ENCODE peak calls at places on chromosome 16, in six cellular contexts. Y, T, X, E, O and F are unnamed samples.

GRCh38 chr16:9849697-9850245 is 332.5 kb downstream of the GRIN2A start:
- DNase-seq in T (no peak), E (no peak), X (no peak), Y (no peak), O (no peak), F (no peak)

GRCh38 chr16:31093132-31093703 is 1.4 kb downstream of the VKORC1 start:
- DNase-seq in T (no peak), X (peak; percentile 57), O (no peak), E (no peak), Y (no peak), F (no peak)

GRCh38 chr16:57606847-57607501 is 21.5 kb upstream of the ADGRG1 start:
- DNase-seq in T (no peak), O (no peak), Y (no peak), X (no peak), E (peak; percentile 34), F (no peak)

GRCh38 chr16:14140916-14141315 is 69.8 kb downstream of the MRTFB start:
- DNase-seq in O (no peak), Y (no peak), T (no peak), E (no peak), X (no peak), F (no peak)

GRCh38 chr16:86773339-86773715 is 195.0 kb downstream of the FOXL1 start:
- DNase-seq in E (no peak), Y (no peak), O (no peak), T (no peak), X (no peak), F (no peak)

GRCh38 chr16:15682105-15682570 is 32.1 kb downstream of the NDE1 start:
- DNase-seq in T (no peak), Y (peak; percentile 22), X (peak; percentile 85), O (no peak), E (no peak), F (peak; percentile 39)

GRCh38 chr16:72247821-72248253 is 75.9 kb upstream of the PMFBP1 start:
- DNase-seq in O (peak; percentile 26), T (peak; percentile 22), X (peak; percentile 28), E (no peak), Y (no peak), F (peak; percentile 22)

GRCh38 chr16:2511128-2511785 is 2.5 kb upstream of the ATP6V0C start:
- DNase-seq in T (no peak), X (peak; percentile 74), Y (no peak), O (no peak), E (no peak), F (no peak)

GRCh38 chr16:76946879-76947278 is 244.1 kb upstream of the MON1B start:
- DNase-seq in E (no peak), O (peak; percentile 67), Y (no peak), X (peak; percentile 60), T (peak; percentile 9), F (peak; percentile 28)

GRCh38 chr16:87560428-87561199 is 41.7 kb upstream of the JPH3 start:
- DNase-seq in X (no peak), E (no peak), T (no peak), Y (peak; percentile 15), O (no peak), F (no peak)

GRCh38 chr16:20720251-20720650 is 21.4 kb downstream of the THUMPD1 start:
- DNase-seq in E (no peak), T (no peak), X (no peak), O (no peak), Y (no peak), F (no peak)

GRCh38 chr16:9797306-9797705 is 384.9 kb downstream of the GRIN2A start:
- DNase-seq in Y (no peak), E (no peak), X (peak; percentile 75), O (peak; percentile 46), T (no peak), F (peak; percentile 5)

GRCh38 chr16:72844225-72844920 is 203.6 kb downstream of the ZFHX3 start:
- DNase-seq in Y (no peak), E (no peak), T (no peak), O (no peak), X (peak; percentile 47), F (no peak)

GRCh38 chr16:50103764-50104163 is 38.0 kb downstream of the HEATR3 start:
- DNase-seq in O (no peak), E (no peak), Y (no peak), T (no peak), X (no peak), F (no peak)

GRCh38 chr16:57028086-57028485 is 38.7 kb downstream of the NLRC5 start:
- DNase-seq in Y (no peak), E (no peak), O (no peak), X (no peak), T (no peak), F (no peak)

GRCh38 chr16:78362736-78363135 is 263.3 kb downstream of the WWOX start:
- DNase-seq in E (no peak), Y (no peak), X (no peak), O (no peak), T (no peak), F (no peak)

GRCh38 chr16:68574479-68574878 is 35.4 kb downstream of the ZFP90 start:
- DNase-seq in Y (no peak), X (no peak), E (no peak), O (no peak), T (no peak), F (no peak)

GRCh38 chr16:3868967-3869366 is 11.5 kb downstream of the CREBBP start:
- DNase-seq in Y (no peak), E (no peak), O (no peak), T (no peak), X (no peak), F (no peak)

GRCh38 chr16:80299416-80299815 is 241.4 kb upstream of the DYNLRB2 start:
- DNase-seq in E (no peak), Y (no peak), T (no peak), X (peak; percentile 56), O (no peak), F (no peak)

GRCh38 chr16:85326113-85326793 is 214.0 kb upstream of the CIBAR2 start:
- DNase-seq in X (no peak), E (no peak), Y (no peak), O (no peak), T (no peak), F (no peak)

GRCh38 chr16:88973007-88973410 is 4.0 kb downstream of the CBFA2T3 start:
- DNase-seq in Y (no peak), E (no peak), T (no peak), O (no peak), X (no peak), F (no peak)

GRCh38 chr16:75256059-75256870 is 4.8 kb upstream of the BCAR1 start:
- DNase-seq in T (no peak), Y (no peak), E (no peak), O (no peak), X (peak; percentile 55), F (no peak)

GRCh38 chr16:85380905-85381737 is 232.0 kb upstream of the GSE1 start:
- DNase-seq in T (no peak), E (no peak), X (no peak), Y (no peak), O (no peak), F (no peak)

GRCh38 chr16:88706965-88707871 is 915 bp downstream of the CTU2 start:
- DNase-seq in T (no peak), X (no peak), E (no peak), O (no peak), Y (no peak), F (no peak)

GRCh38 chr16:1543085-1543896 is 9.8 kb downstream of the TMEM204 start:
- DNase-seq in T (peak; percentile 57), E (no peak), Y (peak; percentile 68), X (peak; percentile 44), O (peak; percentile 48), F (no peak)

GRCh38 chr16:79792952-79793351 is 192.4 kb upstream of the MAF start:
- DNase-seq in O (no peak), Y (no peak), E (peak; percentile 52), X (no peak), T (no peak), F (no peak)